ENCODE peak calls at places on chromosomes 16 and 17, in seven cellular contexts. B is psoas muscle, P is SK-N-SH, L is body of pancreas, H is left ventricle myocardium inferior, D is hepatocyte, M is HAP-1. U is an unnamed sample.

GRCh38 chr17:9780552-9780951 is 10.8 kb downstream of the DHRS7C start:
- DNase-seq in L (no peak), B (no peak), M (no peak), D (no peak), H (no peak), P (no peak), U (no peak)

GRCh38 chr17:28716740-28717577 is 709 bp downstream of the RAB34 start:
- DNase-seq in M (no peak), P (no peak), H (peak; percentile 34), L (no peak), B (peak; percentile 46), D (peak; percentile 63), U (no peak)

GRCh38 chr17:33778505-33779398 is 476.3 kb upstream of the CCL2 start:
- DNase-seq in M (peak; percentile 50), B (peak; percentile 21), L (peak; percentile 57), P (peak; percentile 57), D (peak; percentile 66), H (peak; percentile 23), U (peak; percentile 68)

GRCh38 chr17:46086821-46087220 is 87.8 kb downstream of the STH start:
- DNase-seq in L (no peak), B (no peak), D (no peak), H (no peak), M (no peak), P (no peak), U (no peak)

GRCh38 chr16:1532081-1532760 is 1.2 kb upstream of the TMEM204 start:
- DNase-seq in H (peak; percentile 91), D (no peak), M (no peak), P (no peak), L (peak; percentile 59), B (peak; percentile 87), U (peak; percentile 83)

GRCh38 chr16:50282010-50282538 is 15.7 kb downstream of the ADCY7 start:
- DNase-seq in D (no peak), B (peak; percentile 68), L (peak; percentile 37), M (no peak), P (no peak), H (peak; percentile 77), U (peak; percentile 58)

GRCh38 chr17:17050346-17051345 is 8.4 kb downstream of the MPRIP start:
- DNase-seq in D (no peak), M (no peak), B (no peak), H (no peak), L (no peak), P (no peak), U (no peak)

GRCh38 chr17:81863833-81864768 is 3.8 kb upstream of the P4HB start:
- DNase-seq in P (peak; percentile 27), L (peak; percentile 59), M (no peak), H (no peak), D (no peak), B (no peak), U (no peak)

GRCh38 chr17:14429084-14429483 is 128.2 kb downstream of the HS3ST3B1 start:
- DNase-seq in B (no peak), P (no peak), M (no peak), L (no peak), H (no peak), D (no peak), U (no peak)

GRCh38 chr17:73228748-73229236 is 32.9 kb downstream of the CPSF4L start:
- DNase-seq in L (peak; percentile 85), D (peak; percentile 59), M (peak; percentile 31), P (no peak), B (peak; percentile 72), H (peak; percentile 57), U (peak; percentile 62)

GRCh38 chr16:48503779-48504178 is 106.2 kb downstream of the N4BP1 start:
- DNase-seq in L (peak; percentile 30), H (peak; percentile 70), D (peak; percentile 76), M (no peak), P (peak; percentile 88), B (peak; percentile 58), U (peak; percentile 72)

GRCh38 chr16:56688762-56689161 is 6.5 kb downstream of the MT1X start:
- DNase-seq in H (no peak), D (no peak), L (no peak), P (no peak), B (no peak), M (no peak), U (no peak)

GRCh38 chr17:82216301-82217119 is 3.9 kb upstream of the CCDC57 start:
- DNase-seq in L (peak; percentile 91), H (peak; percentile 66), M (no peak), B (peak; percentile 77), P (peak; percentile 54), D (peak; percentile 17), U (peak; percentile 69)

GRCh38 chr17:78473951-78474630 is 95.6 kb downstream of the PGS1 start:
- DNase-seq in D (no peak), H (no peak), B (no peak), L (no peak), M (no peak), P (no peak), U (no peak)

GRCh38 chr16:83513006-83513755 is 294.6 kb upstream of the HSBP1 start:
- DNase-seq in B (no peak), L (no peak), P (no peak), D (no peak), H (no peak), M (no peak), U (no peak)

GRCh38 chr17:527247-527646 is 174.6 kb upstream of the RPH3AL start:
- DNase-seq in M (no peak), B (no peak), P (no peak), H (no peak), L (no peak), D (no peak), U (no peak)

GRCh38 chr16:81730090-81731051 is 48.7 kb upstream of the PLCG2 start:
- DNase-seq in B (peak; percentile 79), D (peak; percentile 90), L (peak; percentile 86), M (peak; percentile 94), P (peak; percentile 97), H (peak; percentile 86), U (peak; percentile 88)

GRCh38 chr17:77445030-77445907 is 304.5 kb downstream of the SEC14L1 start:
- DNase-seq in L (no peak), D (no peak), B (peak; percentile 61), P (no peak), H (no peak), M (no peak), U (no peak)

GRCh38 chr17:32795339-32795979 is 81.5 kb downstream of the MYO1D start:
- DNase-seq in B (no peak), D (peak; percentile 16), P (no peak), L (no peak), H (no peak), M (peak; percentile 52), U (no peak)

GRCh38 chr16:61730997-61731396 is 305.2 kb downstream of the CDH8 start:
- DNase-seq in P (no peak), L (no peak), M (no peak), D (no peak), H (no peak), B (no peak), U (no peak)

GRCh38 chr16:57475711-57476339 is 10.5 kb downstream of the DOK4 start:
- DNase-seq in H (no peak), L (no peak), D (peak; percentile 78), M (peak; percentile 85), P (peak; percentile 83), B (no peak), U (no peak)

GRCh38 chr16:75058815-75059214 is 57.8 kb downstream of the LDHD start:
- DNase-seq in M (no peak), L (no peak), D (no peak), B (no peak), P (no peak), H (no peak), U (no peak)

GRCh38 chr16:75053791-75054555 is 55.1 kb downstream of the ZNRF1 start:
- DNase-seq in M (peak; percentile 43), P (peak; percentile 55), H (peak; percentile 70), D (peak; percentile 68), B (peak; percentile 69), L (peak; percentile 50), U (peak; percentile 64)

GRCh38 chr16:75059411-75059810 is 57.2 kb downstream of the LDHD start:
- DNase-seq in M (no peak), P (no peak), B (no peak), H (no peak), L (no peak), D (no peak), U (no peak)

GRCh38 chr16:75052481-75053211 is 53.8 kb downstream of the ZNRF1 start:
- DNase-seq in L (no peak), D (no peak), B (no peak), M (no peak), P (no peak), H (no peak), U (no peak)

GRCh38 chr16:75054556-75054947 is 55.7 kb downstream of the ZNRF1 start:
- DNase-seq in H (no peak), D (no peak), B (no peak), L (no peak), P (no peak), M (no peak), U (no peak)
- H3K9me3 ChIP-seq in H (no peaks in the 10 kb centered on the region), D (no peaks in the 10 kb centered on the region), B (no peaks in the 10 kb centered on the region), L (no peaks in the 10 kb centered on the region), P (no peaks in the 10 kb centered on the region), M (no peaks in the 10 kb centered on the region), U (no peaks in the 10 kb centered on the region)

GRCh38 chr17:41116292-41116691 is 1.9 kb downstream of the KRTAP4-11 start:
- DNase-seq in M (no peak), H (no peak), L (no peak), P (no peak), D (no peak), B (no peak), U (no peak)

GRCh38 chr17:41107941-41108445 is 2.8 kb downstream of the KRTAP4-9 start:
- DNase-seq in L (no peak), D (no peak), M (no peak), H (no peak), B (no peak), P (no peak), U (no peak)

GRCh38 chr17:41111151-41111885 is 6.1 kb downstream of the KRTAP4-9 start:
- DNase-seq in P (no peak), L (no peak), D (no peak), M (no peak), H (no peak), B (no peak), U (no peak)
- H3K9me3 ChIP-seq in P (peaks cover 9% of the 10 kb centered on the region), L (no peaks in the 10 kb centered on the region), D (no peaks in the 10 kb centered on the region), M (no peaks in the 10 kb centered on the region), H (peaks cover 3% of the 10 kb centered on the region), B (no peaks in the 10 kb centered on the region), U (no peaks in the 10 kb centered on the region)

GRCh38 chr16:65426484-65426883 is 304.6 kb upstream of the CDH11 start:
- DNase-seq in L (no peak), B (no peak), D (no peak), M (no peak), H (no peak), P (no peak), U (no peak)

GRCh38 chr16:65421596-65421995 is 299.7 kb upstream of the CDH11 start:
- DNase-seq in P (no peak), B (no peak), L (no peak), H (no peak), M (no peak), D (no peak), U (no peak)

GRCh38 chr16:65418435-65418834 is 296.6 kb upstream of the CDH11 start:
- DNase-seq in D (no peak), M (no peak), L (no peak), P (no peak), B (no peak), H (no peak), U (no peak)

GRCh38 chr16:65422934-65423333 is 301.1 kb upstream of the CDH11 start:
- DNase-seq in H (peak; percentile 16), D (no peak), P (no peak), M (no peak), L (no peak), B (no peak), U (no peak)
- H3K9me3 ChIP-seq in H (peaks cover 8% of the 10 kb centered on the region), D (no peaks in the 10 kb centered on the region), P (no peaks in the 10 kb centered on the region), M (no peaks in the 10 kb centered on the region), L (no peaks in the 10 kb centered on the region), B (no peaks in the 10 kb centered on the region), U (no peaks in the 10 kb centered on the region)

GRCh38 chr16:63752347-63752746 is 1369.5 kb downstream of the CDH11 start:
- DNase-seq in D (no peak), L (no peak), M (no peak), P (peak; percentile 77), H (no peak), B (no peak), U (no peak)
- H3K9me3 ChIP-seq in D (no peaks in the 10 kb centered on the region), L (no peaks in the 10 kb centered on the region), M (no peaks in the 10 kb centered on the region), P (no peaks in the 10 kb centered on the region), H (peaks cover 13% of the 10 kb centered on the region), B (no peaks in the 10 kb centered on the region), U (no peaks in the 10 kb centered on the region)

U was measured in testis.